ENCODE peak calls at places on chromosomes 2 and 18, in six cellular contexts. M is heart left ventricle, X is endothelial cell, J is AG09309, Z is NB4, U is mucosa of descending colon. O is an unnamed sample.

GRCh38 chr2:8300905-8301304 is 381.0 kb upstream of the ID2 start:
- DNase-seq in J (no peak), M (no peak), X (no peak), Z (no peak), U (no peak), O (no peak)

GRCh38 chr18:79942786-79943607 is 8.5 kb downstream of the SLC66A2 start:
- DNase-seq in M (no peak), X (no peak), Z (no peak), J (no peak), U (peak; percentile 73), O (no peak)

GRCh38 chr2:57920342-57920939 is 126.2 kb upstream of the VRK2 start:
- DNase-seq in U (no peak), Z (no peak), J (no peak), X (no peak), M (no peak), O (no peak)

GRCh38 chr18:9474103-9474982 is 970 bp upstream of the RALBP1 start:
- DNase-seq in X (no peak), J (peak; percentile 32), U (no peak), M (no peak), Z (no peak), O (no peak)

GRCh38 chr2:57045236-57045635 is 861.4 kb downstream of the CCDC85A start:
- DNase-seq in X (no peak), M (no peak), U (no peak), J (no peak), Z (no peak), O (no peak)

GRCh38 chr2:195596840-195597239 is 60.2 kb upstream of the SLC39A10 start:
- DNase-seq in X (no peak), M (no peak), Z (no peak), U (no peak), J (no peak), O (no peak)

GRCh38 chr18:45081579-45082181 is 401.0 kb downstream of the SETBP1 start:
- DNase-seq in J (no peak), U (no peak), X (no peak), Z (peak; percentile 52), M (no peak), O (no peak)

GRCh38 chr2:9002637-9003365 is 683 bp downstream of the MBOAT2 start:
- DNase-seq in J (no peak), X (peak; percentile 34), M (no peak), U (peak; percentile 60), Z (peak; percentile 26), O (peak; percentile 13)

GRCh38 chr2:189798312-189799029 is 14.2 kb downstream of the PMS1 start:
- DNase-seq in J (peak; percentile 44), X (no peak), Z (peak; percentile 43), M (no peak), U (no peak), O (no peak)
- TF ChIP-seq CTCF in J (peak; percentile 42), X (no peak), Z (peak; percentile 11), M (peak; percentile 31), U (no peak), O (peak; percentile 36)

DNA sequence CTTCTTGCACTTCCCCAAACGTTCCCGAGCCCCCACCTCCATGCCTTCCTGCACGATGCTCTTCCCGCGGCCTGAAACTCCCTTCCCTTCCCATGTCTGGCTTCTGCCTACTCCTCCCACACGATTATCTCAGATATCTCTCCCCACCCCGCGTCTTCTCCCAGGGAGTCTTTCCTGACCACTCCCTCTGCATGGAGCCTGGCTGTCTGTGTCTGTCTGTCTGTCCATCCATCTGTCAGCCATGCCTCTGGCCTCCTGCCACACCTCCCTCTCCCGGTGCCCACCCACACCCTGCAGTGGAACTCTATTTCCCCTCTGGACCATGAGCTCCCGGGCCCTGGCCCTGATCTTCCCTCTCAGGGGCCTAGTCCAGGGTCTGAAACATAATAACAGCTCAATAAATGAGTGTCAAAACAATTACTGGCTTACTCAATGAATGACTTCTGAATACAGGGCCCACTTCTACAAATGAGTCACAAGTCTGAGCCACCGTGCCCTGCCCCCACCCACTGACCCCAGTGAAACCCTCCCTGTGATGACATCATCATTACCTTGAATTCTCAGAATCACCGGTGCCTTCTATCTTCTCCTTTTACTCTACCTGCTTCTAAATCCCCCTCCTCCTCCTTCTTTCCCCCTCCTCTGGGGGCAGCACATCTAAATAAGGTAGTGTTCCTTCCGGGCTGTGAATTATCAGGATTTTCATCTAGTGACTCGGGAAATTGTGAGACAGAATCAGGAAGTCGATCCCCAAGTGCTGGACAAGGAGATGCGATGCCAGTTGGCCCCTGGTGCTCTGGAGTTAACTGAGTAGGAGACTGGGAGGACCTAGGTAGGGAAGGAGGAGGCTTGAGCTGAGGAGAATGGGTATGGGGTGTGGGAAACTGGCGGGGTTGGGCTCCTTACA is 46.1 kb upstream of the PLB1 start:
- DNase-seq in Z (peak; percentile 76), X (no peak), M (no peak), J (no peak), U (no peak), O (peak; percentile 98)
- TF ChIP-seq CTCF in Z (no peak), X (no peak), M (no peak), J (no peak), U (no peak), O (no peak)

GRCh38 chr2:179850188-179850587 is 11.2 kb downstream of the ZNF385B start:
- DNase-seq in U (no peak), Z (no peak), J (peak; percentile 27), X (no peak), M (no peak), O (no peak)
- TF ChIP-seq CTCF in U (no peak), Z (no peak), J (peak; percentile 69), X (no peak), M (no peak), O (no peak)

GRCh38 chr2:88521445-88522070 is 69.1 kb upstream of the FOXI3 start:
- DNase-seq in X (no peak), Z (no peak), J (no peak), U (no peak), M (no peak), O (no peak)
- TF ChIP-seq CTCF in X (no peak), Z (no peak), J (no peak), U (no peak), M (no peak), O (no peak)

DNA sequence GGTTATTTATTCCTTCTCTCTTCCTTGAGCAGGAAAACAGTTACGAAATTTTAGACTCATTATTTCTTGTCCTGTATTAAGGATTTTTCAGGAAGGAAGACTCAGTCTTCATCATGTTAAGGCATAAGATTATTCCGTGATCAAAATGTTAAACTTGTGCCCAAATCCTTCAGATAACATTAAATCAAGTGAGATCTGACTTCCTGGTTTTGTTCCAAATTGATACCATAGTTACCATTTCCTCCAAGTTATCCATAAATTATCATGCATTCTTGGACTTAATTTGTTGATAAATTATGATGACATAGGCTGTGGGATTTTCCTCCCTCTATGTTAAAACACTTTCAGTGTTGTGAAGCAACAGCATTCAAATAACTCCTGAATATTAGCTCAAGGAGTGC is 31.9 kb downstream of the EFEMP1 start:
- DNase-seq in X (no peak), U (no peak), Z (no peak), M (no peak), J (no peak), O (no peak)
- TF ChIP-seq CTCF in X (no peak), U (no peak), Z (no peak), M (no peak), J (no peak), O (no peak)

DNA sequence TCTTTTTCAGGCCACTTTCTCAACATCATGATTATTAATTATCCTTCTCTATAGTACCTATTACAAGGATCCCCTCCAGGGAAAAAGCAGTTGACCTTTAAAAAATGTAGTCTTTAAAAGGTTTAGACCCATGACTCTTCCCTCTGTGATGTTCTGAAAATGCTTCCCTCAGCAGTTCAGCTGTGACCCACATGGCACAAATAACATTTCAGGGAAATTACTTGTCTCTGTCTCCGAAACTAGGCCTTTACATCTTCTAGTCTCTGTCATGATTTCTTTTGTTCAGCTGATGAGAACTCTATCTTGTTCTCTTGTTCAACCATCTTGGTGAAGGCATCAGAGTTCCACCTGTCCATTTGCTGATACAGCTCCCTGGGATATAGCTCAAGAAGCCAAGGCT is 28.3 kb downstream of the LGALSL start:
- DNase-seq in U (no peak), Z (no peak), M (no peak), J (no peak), X (no peak), O (no peak)
- TF ChIP-seq CTCF in U (no peak), Z (no peak), M (no peak), J (no peak), X (no peak), O (no peak)